ENCODE peak calls at places on chromosomes 2 and 18, in five cellular contexts. One of them, this sample, is unnamed.

GRCh38 chr18:76380791-76381405 is 114.1 kb downstream of the ZNF516 start:
- DNase-seq in T1000: no peak
- DNase-seq in body of pancreas: no peak
- DNase-seq in PC-9: no peak
- DNase-seq in stimulated activated CD8-positive, alpha-beta memory T cell treated with anti-CD3 and anti-CD28 coated beads, Interleukin-4, amount 100 ng/mL, for 48 hours: peak; percentile 56
- DNase-seq in this sample: no peak

GRCh38 chr2:215529271-215529670 is 93.4 kb upstream of the FN1 start:
- DNase-seq in T1000: no peak
- DNase-seq in body of pancreas: no peak
- DNase-seq in PC-9: peak; percentile 63
- DNase-seq in stimulated activated CD8-positive, alpha-beta memory T cell treated with anti-CD3 and anti-CD28 coated beads, Interleukin-4, amount 100 ng/mL, for 48 hours: no peak
- DNase-seq in this sample: no peak

GRCh38 chr2:71530246-71530986 is 77.1 kb downstream of the DYSF start:
- DNase-seq in T1000: no peak
- DNase-seq in body of pancreas: no peak
- DNase-seq in PC-9: no peak
- DNase-seq in stimulated activated CD8-positive, alpha-beta memory T cell treated with anti-CD3 and anti-CD28 coated beads, Interleukin-4, amount 100 ng/mL, for 48 hours: peak; percentile 43
- DNase-seq in this sample: no peak

GRCh38 chr18:52288403-52289004 is 51.5 kb upstream of the DCC start:
- DNase-seq in T1000: no peak
- DNase-seq in body of pancreas: peak; percentile 37
- DNase-seq in PC-9: no peak
- DNase-seq in stimulated activated CD8-positive, alpha-beta memory T cell treated with anti-CD3 and anti-CD28 coated beads, Interleukin-4, amount 100 ng/mL, for 48 hours: peak; percentile 43
- DNase-seq in this sample: no peak

GRCh38 chr2:219344756-219345458 is 12.4 kb upstream of the RESP18 start:
- DNase-seq in T1000: no peak
- DNase-seq in body of pancreas: peak; percentile 19
- DNase-seq in PC-9: peak; percentile 37
- DNase-seq in stimulated activated CD8-positive, alpha-beta memory T cell treated with anti-CD3 and anti-CD28 coated beads, Interleukin-4, amount 100 ng/mL, for 48 hours: no peak
- DNase-seq in this sample: no peak

GRCh38 chr2:162734287-162734686 is 104.3 kb downstream of the KCNH7 start:
- DNase-seq in T1000: no peak
- DNase-seq in body of pancreas: no peak
- DNase-seq in PC-9: no peak
- DNase-seq in stimulated activated CD8-positive, alpha-beta memory T cell treated with anti-CD3 and anti-CD28 coated beads, Interleukin-4, amount 100 ng/mL, for 48 hours: no peak
- DNase-seq in this sample: no peak

GRCh38 chr2:233381013-233381995 is 27.0 kb downstream of the DGKD start:
- DNase-seq in T1000: no peak
- DNase-seq in body of pancreas: no peak
- DNase-seq in PC-9: peak; percentile 93
- DNase-seq in stimulated activated CD8-positive, alpha-beta memory T cell treated with anti-CD3 and anti-CD28 coated beads, Interleukin-4, amount 100 ng/mL, for 48 hours: no peak
- DNase-seq in this sample: no peak

GRCh38 chr2:9205963-9206948 is at the start of gene ASAP2:
- DNase-seq in T1000: peak; percentile 63
- DNase-seq in body of pancreas: peak; percentile 65
- DNase-seq in PC-9: peak; percentile 51
- DNase-seq in stimulated activated CD8-positive, alpha-beta memory T cell treated with anti-CD3 and anti-CD28 coated beads, Interleukin-4, amount 100 ng/mL, for 48 hours: peak; percentile 63
- DNase-seq in this sample: no peak

GRCh38 chr2:234603619-234604018 is 106.7 kb upstream of the ARL4C start:
- DNase-seq in T1000: no peak
- DNase-seq in body of pancreas: no peak
- DNase-seq in PC-9: no peak
- DNase-seq in stimulated activated CD8-positive, alpha-beta memory T cell treated with anti-CD3 and anti-CD28 coated beads, Interleukin-4, amount 100 ng/mL, for 48 hours: no peak
- DNase-seq in this sample: no peak

GRCh38 chr2:170282851-170283250 is 104.9 kb downstream of the MYO3B start:
- DNase-seq in T1000: no peak
- DNase-seq in body of pancreas: no peak
- DNase-seq in PC-9: no peak
- DNase-seq in stimulated activated CD8-positive, alpha-beta memory T cell treated with anti-CD3 and anti-CD28 coated beads, Interleukin-4, amount 100 ng/mL, for 48 hours: no peak
- DNase-seq in this sample: no peak

GRCh38 chr2:130756041-130756720 is 841 bp downstream of the AMER3 start:
- DNase-seq in T1000: no peak
- DNase-seq in body of pancreas: no peak
- DNase-seq in PC-9: no peak
- DNase-seq in stimulated activated CD8-positive, alpha-beta memory T cell treated with anti-CD3 and anti-CD28 coated beads, Interleukin-4, amount 100 ng/mL, for 48 hours: peak; percentile 46
- DNase-seq in this sample: no peak

GRCh38 chr2:54960118-54960517 is 90.1 kb downstream of the RTN4 start:
- DNase-seq in T1000: no peak
- DNase-seq in body of pancreas: no peak
- DNase-seq in PC-9: no peak
- DNase-seq in stimulated activated CD8-positive, alpha-beta memory T cell treated with anti-CD3 and anti-CD28 coated beads, Interleukin-4, amount 100 ng/mL, for 48 hours: no peak
- DNase-seq in this sample: no peak

GRCh38 chr18:4854664-4855063 is 342.4 kb downstream of the AKAIN1 start:
- DNase-seq in T1000: no peak
- DNase-seq in body of pancreas: no peak
- DNase-seq in PC-9: no peak
- DNase-seq in stimulated activated CD8-positive, alpha-beta memory T cell treated with anti-CD3 and anti-CD28 coated beads, Interleukin-4, amount 100 ng/mL, for 48 hours: no peak
- DNase-seq in this sample: no peak

GRCh38 chr2:20052872-20053281 is 1.4 kb upstream of the LAPTM4A start:
- DNase-seq in T1000: no peak
- DNase-seq in body of pancreas: peak; percentile 52
- DNase-seq in PC-9: peak; percentile 82
- DNase-seq in stimulated activated CD8-positive, alpha-beta memory T cell treated with anti-CD3 and anti-CD28 coated beads, Interleukin-4, amount 100 ng/mL, for 48 hours: peak; percentile 34
- DNase-seq in this sample: peak; percentile 62

GRCh38 chr2:229611360-229611759 is 103.0 kb downstream of the DNER start:
- DNase-seq in T1000: no peak
- DNase-seq in body of pancreas: no peak
- DNase-seq in PC-9: no peak
- DNase-seq in stimulated activated CD8-positive, alpha-beta memory T cell treated with anti-CD3 and anti-CD28 coated beads, Interleukin-4, amount 100 ng/mL, for 48 hours: no peak
- DNase-seq in this sample: no peak

GRCh38 chr2:98134138-98134537 is 47.2 kb downstream of the VWA3B start:
- DNase-seq in T1000: peak; percentile 13
- DNase-seq in body of pancreas: no peak
- DNase-seq in PC-9: no peak
- DNase-seq in stimulated activated CD8-positive, alpha-beta memory T cell treated with anti-CD3 and anti-CD28 coated beads, Interleukin-4, amount 100 ng/mL, for 48 hours: peak; percentile 74
- DNase-seq in this sample: no peak

GRCh38 chr18:12659904-12660605 is 2.1 kb upstream of the SPIRE1 start:
- DNase-seq in T1000: no peak
- DNase-seq in body of pancreas: peak; percentile 66
- DNase-seq in PC-9: peak; percentile 81
- DNase-seq in stimulated activated CD8-positive, alpha-beta memory T cell treated with anti-CD3 and anti-CD28 coated beads, Interleukin-4, amount 100 ng/mL, for 48 hours: peak; percentile 62
- DNase-seq in this sample: peak; percentile 31

GRCh38 chr2:144412727-144413126 is 107.2 kb downstream of the ZEB2 start:
- DNase-seq in T1000: no peak
- DNase-seq in body of pancreas: no peak
- DNase-seq in PC-9: no peak
- DNase-seq in stimulated activated CD8-positive, alpha-beta memory T cell treated with anti-CD3 and anti-CD28 coated beads, Interleukin-4, amount 100 ng/mL, for 48 hours: no peak
- DNase-seq in this sample: no peak

GRCh38 chr2:29405707-29406106 is 290.5 kb downstream of the CLIP4 start:
- DNase-seq in T1000: no peak
- DNase-seq in body of pancreas: no peak
- DNase-seq in PC-9: no peak
- DNase-seq in stimulated activated CD8-positive, alpha-beta memory T cell treated with anti-CD3 and anti-CD28 coated beads, Interleukin-4, amount 100 ng/mL, for 48 hours: no peak
- DNase-seq in this sample: no peak

GRCh38 chr2:105744091-105744908 is 412 bp upstream of the NCK2 start:
- DNase-seq in T1000: no peak
- DNase-seq in body of pancreas: peak; percentile 62
- DNase-seq in PC-9: peak; percentile 53
- DNase-seq in stimulated activated CD8-positive, alpha-beta memory T cell treated with anti-CD3 and anti-CD28 coated beads, Interleukin-4, amount 100 ng/mL, for 48 hours: peak; percentile 75
- DNase-seq in this sample: no peak

GRCh38 chr18:21267370-21267769 is 25.3 kb downstream of the GREB1L start:
- DNase-seq in T1000: no peak
- DNase-seq in body of pancreas: no peak
- DNase-seq in PC-9: no peak
- DNase-seq in stimulated activated CD8-positive, alpha-beta memory T cell treated with anti-CD3 and anti-CD28 coated beads, Interleukin-4, amount 100 ng/mL, for 48 hours: no peak
- DNase-seq in this sample: no peak

GRCh38 chr18:58580078-58580477 is 48.8 kb downstream of the ALPK2 start:
- DNase-seq in T1000: no peak
- DNase-seq in body of pancreas: no peak
- DNase-seq in PC-9: no peak
- DNase-seq in stimulated activated CD8-positive, alpha-beta memory T cell treated with anti-CD3 and anti-CD28 coated beads, Interleukin-4, amount 100 ng/mL, for 48 hours: no peak
- DNase-seq in this sample: no peak

GRCh38 chr2:102001767-102002142 is 10.0 kb downstream of the IL1R2 start:
- DNase-seq in T1000: no peak
- DNase-seq in body of pancreas: no peak
- DNase-seq in PC-9: peak; percentile 77
- DNase-seq in stimulated activated CD8-positive, alpha-beta memory T cell treated with anti-CD3 and anti-CD28 coated beads, Interleukin-4, amount 100 ng/mL, for 48 hours: peak; percentile 51
- DNase-seq in this sample: no peak

GRCh38 chr2:8506771-8507170 is 175.1 kb upstream of the ID2 start:
- DNase-seq in T1000: no peak
- DNase-seq in body of pancreas: no peak
- DNase-seq in PC-9: no peak
- DNase-seq in stimulated activated CD8-positive, alpha-beta memory T cell treated with anti-CD3 and anti-CD28 coated beads, Interleukin-4, amount 100 ng/mL, for 48 hours: no peak
- DNase-seq in this sample: no peak

GRCh38 chr18:63700501-63700900 is 2.3 kb upstream of the SERPINB11 start:
- DNase-seq in T1000: no peak
- DNase-seq in body of pancreas: no peak
- DNase-seq in PC-9: no peak
- DNase-seq in stimulated activated CD8-positive, alpha-beta memory T cell treated with anti-CD3 and anti-CD28 coated beads, Interleukin-4, amount 100 ng/mL, for 48 hours: no peak
- DNase-seq in this sample: no peak

GRCh38 chr2:60629801-60630385 is 76.4 kb upstream of the BCL11A start:
- DNase-seq in T1000: no peak
- DNase-seq in body of pancreas: no peak
- DNase-seq in PC-9: no peak
- DNase-seq in stimulated activated CD8-positive, alpha-beta memory T cell treated with anti-CD3 and anti-CD28 coated beads, Interleukin-4, amount 100 ng/mL, for 48 hours: no peak
- DNase-seq in this sample: no peak

GRCh38 chr2:227908266-227909054 is 37.0 kb downstream of the DAW1 start:
- DNase-seq in T1000: no peak
- DNase-seq in body of pancreas: no peak
- DNase-seq in PC-9: no peak
- DNase-seq in stimulated activated CD8-positive, alpha-beta memory T cell treated with anti-CD3 and anti-CD28 coated beads, Interleukin-4, amount 100 ng/mL, for 48 hours: no peak
- DNase-seq in this sample: no peak